ENCODE peak calls at places on chromosomes 3 and 15, in seven cellular contexts. Z is OCI-LY7, G is AG04450, C is fibroblast of the aortic adventitia, M is psoas muscle, I is thyroid gland, H is mesothelial cell of epicardium. R is an unnamed sample.

GRCh38 chr3:194465920-194466570 is 20.8 kb downstream of the ATP13A3 start:
- DNase-seq in G (no peak), M (no peak), Z (no peak), I (no peak), C (no peak), H (no peak), R (no peak)

GRCh38 chr3:159637895-159638542 is 350.6 kb upstream of the IL12A start:
- DNase-seq in H (no peak), I (no peak), C (peak), G (peak), M (no peak), Z (no peak), R (no peak)

GRCh38 chr15:40010681-40011080 is 28.3 kb downstream of the SRP14 start:
- DNase-seq in G (peak), Z (no peak), H (no peak), C (peak), M (peak), I (no peak), R (no peak)

GRCh38 chr3:160027541-160028195 is 39.0 kb downstream of the IL12A start:
- DNase-seq in Z (no peak), H (no peak), M (no peak), C (peak), G (peak), I (no peak), R (peak)

GRCh38 chr3:29694783-29695182 is 413.9 kb downstream of the RBMS3 start:
- DNase-seq in G (peak), M (no peak), I (peak), C (peak), Z (no peak), H (no peak), R (no peak)

GRCh38 chr3:183428140-183429023 is at the start of gene MCF2L2:
- DNase-seq in I (peak), H (peak), M (peak), Z (peak), G (no peak), C (peak), R (peak)

GRCh38 chr3:169769287-169770181 is at the start of gene ACTRT3:
- DNase-seq in H (peak), Z (peak), G (no peak), M (peak), I (peak), C (peak), R (peak)

GRCh38 chr3:97952280-97952679 is 20.0 kb downstream of the RIOX2 start:
- DNase-seq in M (peak), Z (no peak), G (peak), C (peak), I (no peak), H (no peak), R (no peak)

GRCh38 chr3:45792516-45793172 is 3.7 kb downstream of the SLC6A20 start:
- DNase-seq in C (no peak), Z (no peak), M (no peak), I (no peak), G (no peak), H (no peak), R (no peak)

GRCh38 chr15:65982941-65983340 is 113.7 kb downstream of the RAB11A start:
- DNase-seq in M (no peak), H (no peak), Z (no peak), I (no peak), G (no peak), C (no peak), R (no peak)

GRCh38 chr15:25391971-25392733 is 46.7 kb downstream of the UBE3A start:
- DNase-seq in G (no peak), H (no peak), I (no peak), M (no peak), Z (no peak), C (peak), R (no peak)

GRCh38 chr3:2261747-2262146 is 163.1 kb downstream of the CNTN4 start:
- DNase-seq in Z (no peak), G (no peak), I (no peak), C (no peak), M (no peak), H (no peak), R (no peak)

GRCh38 chr3:87225659-87226058 is 1.4 kb upstream of the CHMP2B start:
- DNase-seq in M (no peak), Z (no peak), H (no peak), I (peak), C (no peak), G (no peak), R (no peak)

GRCh38 chr15:80426316-80426715 is 22.1 kb downstream of the ARNT2 start:
- DNase-seq in Z (no peak), I (no peak), G (no peak), M (no peak), H (no peak), C (no peak), R (no peak)

GRCh38 chr3:74559301-74559700 is 55.2 kb downstream of the CNTN3 start:
- DNase-seq in I (no peak), M (no peak), C (no peak), G (no peak), Z (no peak), H (no peak), R (no peak)

GRCh38 chr3:140180603-140181002 is 245.6 kb downstream of the CLSTN2 start:
- DNase-seq in H (no peak), Z (no peak), C (no peak), M (no peak), I (peak), G (no peak), R (no peak)

GRCh38 chr3:122955916-122956684 is 71.5 kb downstream of the SEMA5B start:
- DNase-seq in C (no peak), Z (no peak), I (no peak), M (no peak), H (no peak), G (no peak), R (no peak)

GRCh38 chr3:43207628-43208085 is 78.7 kb upstream of the SNRK start:
- DNase-seq in I (no peak), G (no peak), Z (no peak), H (no peak), C (no peak), M (no peak), R (no peak)

GRCh38 chr3:17133637-17134545 is 249.1 kb downstream of the PLCL2 start:
- DNase-seq in G (no peak), Z (no peak), M (peak), H (no peak), C (peak), I (no peak), R (no peak)

GRCh38 chr15:27039163-27039562 is 68.2 kb downstream of the GABRG3 start:
- DNase-seq in I (no peak), C (no peak), Z (no peak), M (no peak), H (no peak), G (no peak), R (no peak)

GRCh38 chr15:66497502-66498455 is at the start of gene SNAPC5:
- DNase-seq in H (peak), C (peak), G (peak), M (peak), I (peak), Z (peak), R (peak)

GRCh38 chr15:48966595-48967301 is 3.0 kb upstream of the SHC4 start:
- DNase-seq in I (no peak), G (peak), Z (no peak), H (no peak), M (no peak), C (peak), R (peak)

GRCh38 chr3:119508172-119508845 is 10.0 kb downstream of the TIMMDC1 start:
- DNase-seq in M (no peak), H (no peak), Z (no peak), C (no peak), G (no peak), I (no peak), R (peak)

GRCh38 chr3:106758459-106758858 is 618.8 kb upstream of the CCDC54 start:
- DNase-seq in C (no peak), H (no peak), Z (no peak), G (no peak), I (no peak), M (no peak), R (no peak)

GRCh38 chr3:154779571-154779970 is 300.5 kb upstream of the MME start:
- DNase-seq in G (peak), C (peak), I (no peak), M (no peak), Z (no peak), H (no peak), R (no peak)

GRCh38 chr15:90863987-90864386 is 4.4 kb upstream of the FURIN start:
- DNase-seq in H (no peak), Z (no peak), C (no peak), G (no peak), I (no peak), M (no peak), R (no peak)

GRCh38 chr15:77243146-77243545 is 172.2 kb upstream of the TSPAN3 start:
- DNase-seq in Z (no peak), C (peak), M (no peak), H (no peak), I (no peak), G (no peak), R (no peak)

GRCh38 chr15:92306662-92307061 is 87.0 kb upstream of the ST8SIA2 start:
- DNase-seq in H (no peak), G (no peak), Z (no peak), M (no peak), I (no peak), C (no peak), R (no peak)
- TF ChIP-seq CTCF in H (peak), G (no peak), Z (peak), M (no peak), I (no peak), C (no peak), R (no peak)

DNA sequence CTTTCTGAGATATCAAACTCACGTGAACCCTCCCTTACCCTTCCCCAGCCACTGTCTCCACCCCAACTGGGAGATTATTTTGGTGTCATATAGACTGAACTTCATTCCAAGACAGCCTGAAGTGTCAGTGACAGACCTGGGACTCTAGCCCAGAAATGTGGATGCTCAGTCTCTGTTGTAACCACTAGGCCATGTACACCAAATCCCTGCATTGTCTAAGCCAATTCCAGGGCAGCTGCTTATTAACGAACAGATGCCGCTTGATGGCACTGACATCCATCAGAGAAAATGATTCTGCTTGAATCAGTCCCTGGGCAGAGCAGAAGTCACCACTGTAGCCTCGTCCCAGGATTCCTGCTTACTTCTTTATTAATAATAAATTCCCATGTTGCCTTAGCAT is 305.5 kb downstream of the GRM7 start:
- DNase-seq in C (no peak), H (no peak), Z (no peak), M (no peak), G (no peak), I (no peak), R (no peak)
- TF ChIP-seq CTCF in C (no peak), H (no peak), Z (no peak), M (no peak), G (no peak), I (no peak), R (no peak)

GRCh38 chr3:38480930-38481329 is 15.2 kb upstream of the EXOG start:
- DNase-seq in H (no peak), C (no peak), Z (no peak), I (no peak), M (no peak), G (no peak), R (no peak)

GRCh38 chr3:38479431-38480092 is 16.6 kb upstream of the EXOG start:
- DNase-seq in G (peak), C (peak), M (peak), I (peak), Z (peak), H (no peak), R (peak)

GRCh38 chr3:38478901-38479300 is 17.2 kb upstream of the EXOG start:
- DNase-seq in Z (no peak), G (no peak), H (no peak), C (no peak), I (no peak), M (no peak), R (no peak)

GRCh38 chr3:38477839-38478450 is 18.2 kb upstream of the EXOG start:
- DNase-seq in G (no peak), M (no peak), C (no peak), I (no peak), Z (no peak), H (no peak), R (no peak)

GRCh38 chr3:38480093-38480445 is 16.1 kb upstream of the EXOG start:
- DNase-seq in H (no peak), C (no peak), M (no peak), I (no peak), G (no peak), Z (no peak), R (no peak)
- TF ChIP-seq CTCF in H (peak), C (no peak), M (no peak), I (no peak), G (no peak), Z (peak), R (no peak)

DNA sequence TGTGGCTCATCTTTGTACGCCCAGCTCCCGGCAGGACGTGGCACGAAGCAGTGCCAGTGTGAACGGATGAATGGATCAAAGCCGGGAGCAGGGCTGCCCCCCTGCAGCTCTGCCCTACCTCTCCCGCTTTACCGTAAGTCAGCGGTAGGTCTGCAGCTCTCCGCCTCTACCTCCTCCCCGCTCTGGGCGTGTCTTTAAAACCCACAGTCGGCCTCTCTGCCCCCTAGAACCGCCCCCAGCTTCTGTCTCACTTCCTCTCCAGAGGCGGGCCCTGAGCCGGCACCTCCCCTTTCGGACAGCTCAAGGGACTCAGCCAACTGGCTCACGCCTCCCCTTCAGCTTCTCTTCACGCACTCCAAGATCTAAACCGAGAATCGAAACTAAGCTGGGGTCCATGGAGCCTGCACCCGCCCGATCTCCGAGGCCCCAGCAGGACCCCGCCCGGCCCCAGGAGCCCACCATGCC is at the start of gene PML:
- DNase-seq in G (peak), H (peak), C (peak), M (peak), I (peak), Z (peak), R (peak)
- TF ChIP-seq CTCF in G (no peak), H (no peak), C (no peak), M (no peak), I (peak), Z (no peak), R (no peak)

GRCh38 chr3:21017115-21017852 is 733.7 kb downstream of the ZNF385D start:
- DNase-seq in Z (no peak), G (no peak), I (peak), M (no peak), C (peak), H (no peak), R (no peak)
- TF ChIP-seq CTCF in Z (peak), G (peak), I (no peak), M (no peak), C (peak), H (no peak), R (peak)

DNA sequence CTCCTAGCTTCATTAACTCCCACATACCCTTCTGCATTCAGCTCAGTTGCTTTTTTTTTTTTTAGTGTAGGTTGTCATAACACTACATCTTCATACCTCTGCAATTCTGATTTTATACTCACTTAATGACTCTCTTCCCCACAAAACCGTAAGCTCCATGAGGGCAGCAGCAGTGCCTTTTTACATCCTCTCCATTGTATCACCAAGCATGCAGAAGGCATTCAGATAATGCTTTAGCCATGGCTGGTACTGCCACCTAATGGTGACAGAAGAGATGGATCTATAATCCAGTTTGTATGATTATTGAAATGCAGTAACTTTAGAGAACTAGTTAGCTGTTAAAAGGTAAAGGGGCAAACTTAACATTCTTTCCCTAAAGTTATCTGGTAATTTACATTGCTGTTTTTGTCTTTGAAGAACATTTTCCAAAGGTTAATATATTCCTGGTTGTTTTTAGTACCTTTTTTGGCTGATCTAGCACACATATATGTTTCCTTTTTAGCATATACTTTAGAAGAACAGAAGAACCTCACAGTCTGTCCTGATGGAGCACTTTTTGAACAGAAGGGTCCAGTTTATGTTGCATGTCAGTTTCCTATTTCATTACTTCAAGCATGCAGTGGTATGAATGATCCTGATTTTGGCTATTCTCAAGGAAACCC is 36.8 kb downstream of the ATP1B3 start:
- DNase-seq in Z (peak), G (no peak), M (no peak), I (peak), H (no peak), C (peak), R (peak)
- TF ChIP-seq CTCF in Z (peak), G (peak), M (peak), I (peak), H (no peak), C (peak), R (peak)

GRCh38 chr3:99764377-99764776 is 53.3 kb upstream of the CMSS1 start:
- DNase-seq in H (no peak), Z (no peak), C (no peak), I (no peak), M (no peak), G (no peak), R (no peak)

GRCh38 chr3:99760602-99761001 is 57.1 kb upstream of the CMSS1 start:
- DNase-seq in C (peak), Z (no peak), H (no peak), M (no peak), I (no peak), G (no peak), R (no peak)

GRCh38 chr3:99758502-99759177 is 59.0 kb upstream of the CMSS1 start:
- DNase-seq in I (no peak), C (no peak), H (no peak), Z (no peak), M (no peak), G (no peak), R (no peak)

GRCh38 chr3:99762901-99763300 is 54.8 kb upstream of the CMSS1 start:
- DNase-seq in M (no peak), H (no peak), G (no peak), Z (no peak), C (no peak), I (no peak), R (no peak)

GRCh38 chr3:99761415-99761981 is 56.2 kb upstream of the CMSS1 start:
- DNase-seq in C (no peak), H (no peak), M (no peak), Z (no peak), G (no peak), I (no peak), R (no peak)
- TF ChIP-seq CTCF in C (no peak), H (no peak), M (no peak), Z (no peak), G (no peak), I (no peak), R (no peak)

GRCh38 chr3:141240290-141241247 is 8.9 kb downstream of the PXYLP1 start:
- DNase-seq in I (no peak), H (no peak), G (no peak), Z (no peak), M (no peak), C (no peak), R (no peak)
- TF ChIP-seq CTCF in I (no peak), H (no peak), G (no peak), Z (no peak), M (no peak), C (no peak), R (no peak)

DNA sequence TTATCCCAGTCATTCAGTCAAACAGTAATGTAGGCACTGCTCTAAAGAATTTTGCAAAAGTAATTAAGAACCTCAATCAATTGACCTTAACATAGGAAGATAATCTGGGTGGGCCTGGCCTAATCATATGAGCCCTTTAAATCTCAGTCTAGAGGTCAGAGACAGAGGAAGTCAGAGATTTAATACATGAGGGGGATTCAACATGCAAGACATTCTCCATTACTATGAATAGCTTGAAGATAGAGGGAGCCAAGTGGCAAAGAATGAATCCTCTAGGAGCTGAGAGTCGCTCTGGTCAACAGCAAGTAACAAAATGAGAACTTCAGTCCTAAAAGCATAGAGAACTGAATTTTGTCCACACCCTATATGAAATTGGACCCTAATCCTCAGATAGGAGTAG is 39.0 kb upstream of the MBNL1 start:
- DNase-seq in C (no peak), I (no peak), G (no peak), H (no peak), M (no peak), Z (no peak), R (no peak)
- TF ChIP-seq CTCF in C (no peak), I (no peak), G (no peak), H (no peak), M (peak), Z (no peak), R (no peak)

GRCh38 chr15:72475674-72476073 is 1.5 kb downstream of the ARIH1 start:
- DNase-seq in G (no peak), Z (no peak), C (no peak), I (no peak), H (no peak), M (no peak), R (no peak)

GRCh38 chr15:72474466-72474911 is 359 bp downstream of the ARIH1 start:
- DNase-seq in Z (no peak), M (no peak), G (no peak), C (no peak), I (no peak), H (peak), R (no peak)

GRCh38 chr15:72474912-72475601 is 927 bp downstream of the ARIH1 start:
- DNase-seq in C (peak), Z (peak), G (peak), M (peak), I (peak), H (peak), R (peak)

GRCh38 chr15:72472907-72473669 is 1.0 kb upstream of the ARIH1 start:
- DNase-seq in I (no peak), C (peak), G (no peak), M (no peak), H (no peak), Z (peak), R (no peak)

DNA sequence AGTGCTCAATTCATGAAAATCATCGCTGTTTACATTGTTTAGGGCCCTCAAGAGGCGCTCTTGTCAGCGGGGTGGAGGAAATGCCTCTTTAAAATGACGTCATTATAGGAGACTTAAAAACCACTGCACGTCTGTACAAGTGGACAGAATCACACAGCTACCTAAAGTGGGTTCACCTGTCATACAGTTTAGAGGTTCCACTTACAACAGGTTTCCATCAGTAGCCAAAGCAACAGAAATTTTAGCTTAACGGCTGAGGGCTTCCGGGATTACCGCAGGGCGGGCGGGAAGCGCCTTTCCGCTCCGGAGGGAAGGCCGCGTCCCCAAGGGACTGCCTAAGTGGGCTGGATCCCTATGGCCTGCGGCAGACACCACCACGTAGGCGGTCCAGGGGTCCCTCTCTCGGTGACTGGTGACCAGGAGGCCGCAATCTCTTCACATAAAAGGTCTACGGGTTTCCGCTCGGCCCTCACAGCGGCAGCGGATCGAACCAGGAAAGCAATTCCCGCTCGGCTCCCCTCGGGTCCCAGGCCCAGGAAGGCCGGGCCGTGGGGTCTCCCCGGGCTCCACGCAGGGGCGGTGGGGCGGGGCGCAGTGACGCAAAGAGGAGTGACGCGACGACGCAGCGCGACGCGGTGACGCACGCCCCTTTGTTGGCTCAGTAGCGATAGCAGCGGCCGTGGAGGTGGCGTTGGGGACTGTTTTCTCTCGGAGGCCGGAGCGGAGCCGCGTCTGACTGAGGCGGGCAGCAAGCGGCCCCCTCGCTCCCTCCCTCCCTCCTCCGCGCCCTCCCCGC is at the start of gene ARIH1:
- DNase-seq in I (peak), M (peak), C (peak), Z (peak), H (peak), G (peak), R (peak)
- TF ChIP-seq CTCF in I (no peak), M (peak), C (peak), Z (peak), H (no peak), G (peak), R (peak)

R was measured in GM13976.